ENCODE peak calls at places on chromosomes 13 and 19, in ten cellular contexts. L is activated naive CD4-positive, alpha-beta T cell treated with anti-CD3 and anti-CD28 coated beads for 36 hours; U is central memory CD4-positive, alpha-beta T cell; F is amniotic epithelial cell; R is cerebellum; T is endothelial cell; A is NCI-H1092 treated with DMSO at 0.1 percent for 48 hours; W is neural progenitor cell; V is BJ; Y is MCF 10A. X is an unnamed sample.

GRCh38 chr19:3342246-3342645 is 24.1 kb upstream of the NFIC start:
- DNase-seq in L (no peak), U (no peak), F (no peak), R (no peak), T (no peak), A (no peak), W (no peak), V (no peak), Y (no peak), X (no peak)

GRCh38 chr13:102190930-102191329 is 210.9 kb downstream of the FGF14 start:
- DNase-seq in L (no peak), U (no peak), F (no peak), R (no peak), T (no peak), A (no peak), W (no peak), V (no peak), Y (no peak), X (no peak)

GRCh38 chr13:77429320-77430142 is 102.6 kb upstream of the MYCBP2 start:
- DNase-seq in L (peak; percentile 48), U (no peak), F (peak; percentile 28), R (no peak), T (no peak), A (no peak), W (no peak), V (no peak), Y (no peak), X (no peak)

GRCh38 chr19:47231215-47232054 is 436 bp upstream of the BBC3 start:
- DNase-seq in L (peak; percentile 95), U (peak; percentile 87), F (peak; percentile 66), R (peak; percentile 94), T (peak; percentile 86), A (no peak), W (peak; percentile 90), V (peak; percentile 46), Y (peak; percentile 76), X (peak; percentile 74)

GRCh38 chr19:46297700-46298476 is 1.0 kb downstream of the HIF3A start:
- DNase-seq in L (no peak), U (no peak), F (peak; percentile 80), R (peak; percentile 24), T (no peak), A (peak; percentile 9), W (peak; percentile 26), V (no peak), Y (no peak), X (no peak)

GRCh38 chr19:43720936-43721335 is 5.1 kb downstream of the IRGC start:
- DNase-seq in L (no peak), U (no peak), F (no peak), R (no peak), T (no peak), A (no peak), W (no peak), V (no peak), Y (no peak), X (no peak)

GRCh38 chr13:42474954-42475353 is 99.0 kb upstream of the TNFSF11 start:
- DNase-seq in L (peak; percentile 69), U (no peak), F (no peak), R (no peak), T (no peak), A (no peak), W (no peak), V (no peak), Y (no peak), X (no peak)

GRCh38 chr13:112072531-112073244 is 5.7 kb downstream of the SOX1 start:
- DNase-seq in L (no peak), U (no peak), F (no peak), R (peak; percentile 14), T (peak; percentile 49), A (peak; percentile 92), W (peak; percentile 88), V (no peak), Y (no peak), X (peak; percentile 88)

GRCh38 chr19:3788991-3789778 is 3.0 kb upstream of the MATK start:
- DNase-seq in L (no peak), U (no peak), F (no peak), R (no peak), T (no peak), A (no peak), W (no peak), V (no peak), Y (no peak), X (no peak)

GRCh38 chr13:73934215-73934623 is 200.0 kb downstream of the KLF12 start:
- DNase-seq in L (no peak), U (no peak), F (no peak), R (no peak), T (no peak), A (no peak), W (no peak), V (no peak), Y (no peak), X (no peak)

GRCh38 chr19:20167020-20167644 is at the start of gene ZNF486:
- DNase-seq in L (peak; percentile 98), U (peak; percentile 91), F (peak; percentile 94), R (peak; percentile 86), T (peak; percentile 89), A (peak; percentile 84), W (peak; percentile 98), V (peak; percentile 74), Y (no peak), X (peak; percentile 100)

GRCh38 chr19:30525383-30525782 is 153.2 kb downstream of the ZNF536 start:
- DNase-seq in L (no peak), U (no peak), F (no peak), R (no peak), T (no peak), A (no peak), W (no peak), V (no peak), Y (no peak), X (no peak)

GRCh38 chr19:7351861-7352260 is 3.1 kb downstream of the ARHGEF18 start:
- DNase-seq in L (no peak), U (no peak), F (no peak), R (no peak), T (no peak), A (no peak), W (no peak), V (no peak), Y (no peak), X (no peak)

GRCh38 chr19:9885077-9885552 is 50.0 kb downstream of the PIN1 start:
- DNase-seq in L (no peak), U (no peak), F (peak; percentile 10), R (peak; percentile 28), T (peak; percentile 9), A (peak; percentile 76), W (no peak), V (no peak), Y (peak; percentile 11), X (peak; percentile 40)

GRCh38 chr13:28340272-28340793 is 154.6 kb downstream of the FLT1 start:
- DNase-seq in L (no peak), U (no peak), F (peak; percentile 41), R (no peak), T (no peak), A (no peak), W (no peak), V (peak; percentile 82), Y (peak; percentile 4), X (no peak)

GRCh38 chr19:41495589-41495988 is 52.6 kb downstream of the ERICH4 start:
- DNase-seq in L (no peak), U (no peak), F (no peak), R (no peak), T (no peak), A (no peak), W (no peak), V (no peak), Y (no peak), X (no peak)

GRCh38 chr13:98801626-98802418 is 49.4 kb upstream of the SLC15A1 start:
- DNase-seq in L (no peak), U (no peak), F (no peak), R (no peak), T (no peak), A (no peak), W (no peak), V (no peak), Y (no peak), X (no peak)

GRCh38 chr19:38304866-38305429 is 897 bp downstream of the C19orf33 start:
- DNase-seq in L (no peak), U (no peak), F (peak; percentile 68), R (no peak), T (peak; percentile 44), A (no peak), W (peak; percentile 96), V (no peak), Y (peak; percentile 99), X (peak; percentile 94)

GRCh38 chr13:79659161-79659560 is 178.2 kb downstream of the NDFIP2 start:
- DNase-seq in L (no peak), U (no peak), F (peak; percentile 74), R (no peak), T (no peak), A (no peak), W (peak; percentile 73), V (no peak), Y (no peak), X (peak; percentile 45)

GRCh38 chr13:36919833-36920611 is at the start of gene SMAD9:
- DNase-seq in L (peak; percentile 33), U (no peak), F (peak; percentile 64), R (peak; percentile 22), T (peak; percentile 55), A (peak; percentile 66), W (peak; percentile 91), V (no peak), Y (peak; percentile 73), X (peak; percentile 74)